ENCODE peak calls at places on chromosomes 5 and 9, in six cellular contexts. Z is H1, B is H9, L is IMR-90, D is mesendoderm, E is neuronal stem cell. G is an unnamed sample.

GRCh38 chr9:12759767-12760166 is 15.1 kb upstream of the LURAP1L start:
- DNase-seq in Z (no peak), B (no peak), L (peak; percentile 73), D (no peak), E (no peak), G (peak; percentile 58)

GRCh38 chr5:42772265-42772993 is 15.8 kb downstream of the CCDC152 start:
- DNase-seq in Z (no peak), B (no peak), L (no peak), D (no peak), E (no peak), G (no peak)

GRCh38 chr9:124218438-124219289 is 39.1 kb upstream of the NEK6 start:
- DNase-seq in Z (no peak), B (no peak), L (peak; percentile 66), D (no peak), E (no peak), G (peak; percentile 84)

GRCh38 chr5:145874765-145875164 is 2.0 kb upstream of the GRXCR2 start:
- DNase-seq in Z (no peak), B (no peak), L (no peak), D (no peak), E (no peak), G (no peak)

GRCh38 chr5:34564706-34565235 is 91.4 kb upstream of the RAI14 start:
- DNase-seq in Z (no peak), B (no peak), L (no peak), D (no peak), E (no peak), G (no peak)

GRCh38 chr5:15852949-15853348 is 326.6 kb downstream of the MARCHF11 start:
- DNase-seq in Z (no peak), B (no peak), L (no peak), D (no peak), E (no peak), G (no peak)

GRCh38 chr5:149645236-149645635 is 63.9 kb downstream of the ARHGEF37 start:
- DNase-seq in Z (no peak), B (no peak), L (no peak), D (no peak), E (no peak), G (no peak)

GRCh38 chr9:124054671-124055212 is 43.2 kb downstream of the LHX2 start:
- DNase-seq in Z (no peak), B (no peak), L (peak; percentile 90), D (peak; percentile 53), E (no peak), G (peak; percentile 91)

GRCh38 chr9:97688654-97689053 is 8.5 kb downstream of the XPA start:
- DNase-seq in Z (no peak), B (no peak), L (no peak), D (no peak), E (no peak), G (no peak)

GRCh38 chr5:135604046-135604445 is 25.3 kb upstream of the CXCL14 start:
- DNase-seq in Z (no peak), B (no peak), L (no peak), D (no peak), E (no peak), G (no peak)

GRCh38 chr5:2129581-2130272 is 247.0 kb upstream of the IRX4 start:
- DNase-seq in Z (no peak), B (no peak), L (no peak), D (no peak), E (no peak), G (no peak)

GRCh38 chr9:36102742-36103495 is 33.6 kb upstream of the GLIPR2 start:
- DNase-seq in Z (peak; percentile 49), B (peak; percentile 88), L (peak; percentile 71), D (peak; percentile 94), E (peak; percentile 56), G (peak; percentile 72)

GRCh38 chr5:173499471-173500212 is 116.8 kb downstream of the BOD1 start:
- DNase-seq in Z (no peak), B (no peak), L (no peak), D (no peak), E (no peak), G (no peak)

GRCh38 chr9:89850153-89850552 is 245.3 kb downstream of the GADD45G start:
- DNase-seq in Z (no peak), B (no peak), L (no peak), D (no peak), E (no peak), G (peak; percentile 2)

GRCh38 chr9:32251539-32251938 is 132.9 kb upstream of the ACO1 start:
- DNase-seq in Z (peak; percentile 33), B (peak; percentile 63), L (peak; percentile 20), D (peak; percentile 75), E (peak; percentile 54), G (peak; percentile 18)

GRCh38 chr9:70590264-70590646 is 175.8 kb upstream of the KLF9 start:
- DNase-seq in Z (no peak), B (no peak), L (peak; percentile 70), D (no peak), E (no peak), G (peak; percentile 53)

GRCh38 chr9:70589571-70590263 is 175.3 kb upstream of the KLF9 start:
- DNase-seq in Z (no peak), B (no peak), L (peak; percentile 90), D (no peak), E (no peak), G (peak; percentile 66)

GRCh38 chr9:70587143-70587710 is 172.8 kb upstream of the KLF9 start:
- DNase-seq in Z (no peak), B (no peak), L (peak; percentile 86), D (no peak), E (no peak), G (peak; percentile 93)

GRCh38 chr9:70588999-70589398 is 174.5 kb upstream of the KLF9 start:
- DNase-seq in Z (no peak), B (no peak), L (no peak), D (no peak), E (no peak), G (no peak)

DNA sequence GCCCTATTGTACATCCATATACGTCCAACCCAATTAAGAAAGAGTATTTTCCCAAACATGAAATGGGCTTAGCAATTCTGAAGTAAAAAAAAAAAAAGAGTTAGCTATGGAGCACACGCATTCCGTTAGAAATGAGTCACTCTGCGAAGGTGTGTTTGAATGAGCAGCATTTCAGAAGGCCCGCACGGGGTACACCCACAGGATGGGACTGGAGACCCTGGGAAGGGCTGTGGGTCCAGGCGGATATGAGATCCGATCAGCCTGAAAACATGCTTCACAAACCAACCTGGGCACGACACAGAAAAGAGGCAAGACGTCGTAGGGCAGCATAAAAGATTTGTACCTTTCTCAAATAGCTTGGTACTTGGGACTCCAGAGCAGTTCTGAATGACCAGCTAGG is 173.9 kb upstream of the KLF9 start:
- DNase-seq in Z (no peak), B (no peak), L (no peak), D (no peak), E (no peak), G (no peak)
- H3K4me1 ChIP-seq in Z (no peaks in the 10 kb centered on the region), B (no peaks in the 10 kb centered on the region), L (peaks cover 26% of the 10 kb centered on the region), D (no peaks in the 10 kb centered on the region), E (no peaks in the 10 kb centered on the region), G (no peaks in the 10 kb centered on the region)

GRCh38 chr9:133164209-133164590 is 486 bp upstream of the GBGT1 start:
- DNase-seq in Z (no peak), B (no peak), L (no peak), D (no peak), E (no peak), G (no peak)

GRCh38 chr9:133161542-133161950 is 2.2 kb downstream of the GBGT1 start:
- DNase-seq in Z (no peak), B (no peak), L (no peak), D (no peak), E (no peak), G (no peak)

GRCh38 chr9:133160742-133161541 is 2.8 kb downstream of the GBGT1 start:
- DNase-seq in Z (no peak), B (peak; percentile 64), L (peak; percentile 61), D (peak; percentile 70), E (no peak), G (peak; percentile 94)

GRCh38 chr9:133163559-133164208 is at the start of gene GBGT1:
- DNase-seq in Z (no peak), B (peak; percentile 84), L (no peak), D (peak; percentile 58), E (no peak), G (peak; percentile 72)

GRCh38 chr9:133162802-133163558 is 734 bp downstream of the GBGT1 start:
- DNase-seq in Z (no peak), B (no peak), L (no peak), D (no peak), E (no peak), G (no peak)
- H4K8ac ChIP-seq in Z (no peak overlapping the region), B (no peak overlapping the region), L (no peak overlapping the region), D (no peak overlapping the region), E (no peak overlapping the region), G (peak overlapping the region; percentile 96)

GRCh38 chr5:82601085-82601484 is 322.9 kb upstream of the RPS23 start:
- DNase-seq in Z (no peak), B (no peak), L (no peak), D (no peak), E (no peak), G (no peak)

GRCh38 chr5:82599030-82599429 is 320.9 kb upstream of the RPS23 start:
- DNase-seq in Z (no peak), B (no peak), L (no peak), D (no peak), E (no peak), G (no peak)

GRCh38 chr5:82601862-82602261 is 323.7 kb upstream of the RPS23 start:
- DNase-seq in Z (no peak), B (no peak), L (no peak), D (no peak), E (no peak), G (no peak)

GRCh38 chr5:82597437-82597836 is 319.3 kb upstream of the RPS23 start:
- DNase-seq in Z (no peak), B (peak; percentile 60), L (no peak), D (peak; percentile 81), E (no peak), G (no peak)

GRCh38 chr5:82599692-82600091 is 321.5 kb upstream of the RPS23 start:
- DNase-seq in Z (no peak), B (no peak), L (no peak), D (no peak), E (no peak), G (no peak)
- H3K4me1 ChIP-seq in Z (no peaks in the 10 kb centered on the region), B (no peaks in the 10 kb centered on the region), L (no peaks in the 10 kb centered on the region), D (no peaks in the 10 kb centered on the region), E (no peaks in the 10 kb centered on the region), G (no peaks in the 10 kb centered on the region)

GRCh38 chr5:59124983-59125960 is 542.4 kb downstream of the RAB3C start:
- DNase-seq in Z (no peak), B (no peak), L (peak; percentile 37), D (peak; percentile 48), E (no peak), G (peak; percentile 48)

GRCh38 chr5:59123595-59124561 is 541.0 kb downstream of the RAB3C start:
- DNase-seq in Z (no peak), B (no peak), L (peak; percentile 41), D (no peak), E (no peak), G (peak; percentile 48)

GRCh38 chr5:59126665-59127354 is 543.9 kb downstream of the RAB3C start:
- DNase-seq in Z (no peak), B (no peak), L (peak; percentile 55), D (peak; percentile 63), E (no peak), G (peak; percentile 59)

GRCh38 chr5:59128646-59129290 is 545.9 kb downstream of the RAB3C start:
- DNase-seq in Z (no peak), B (no peak), L (no peak), D (no peak), E (no peak), G (no peak)

DNA sequence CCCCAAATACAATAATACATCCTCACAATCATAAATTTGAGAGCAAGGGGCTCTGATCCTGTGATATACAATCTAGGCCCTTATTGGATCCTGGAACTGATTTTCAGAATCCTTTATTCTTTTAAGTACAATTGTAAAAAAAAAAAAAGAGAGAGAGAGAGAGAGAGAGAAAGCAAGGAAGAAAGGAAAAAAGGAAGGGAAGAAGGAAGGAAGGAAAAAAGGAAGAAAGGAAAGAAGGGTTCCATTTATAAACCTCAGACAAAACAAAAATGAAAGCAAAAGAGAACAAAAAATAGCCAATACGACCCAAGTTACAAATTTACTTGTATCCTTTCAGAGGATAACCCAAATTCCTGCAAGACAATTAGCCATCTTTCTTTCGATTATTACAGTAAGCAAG is 543.1 kb downstream of the RAB3C start:
- DNase-seq in Z (no peak), B (no peak), L (no peak), D (no peak), E (no peak), G (no peak)
- H4K8ac ChIP-seq in Z (no peak overlapping the region), B (no peak overlapping the region), L (peak overlapping the region; percentile 98), D (no peak overlapping the region), E (no peak overlapping the region), G (no peak overlapping the region)

G was measured in mesenchymal stem cell.